ENCODE peak calls at places on chromosomes 2 and 18, in eight cellular contexts. One of them, this sample, is unnamed.

GRCh38 chr18:43882358-43882757 is 605.1 kb upstream of the SYT4 start:
- DNase-seq in left ventricle myocardium inferior: peak; percentile 24
- DNase-seq in neural progenitor cell: no peak
- DNase-seq in stomach: no peak
- DNase-seq in lower lobe of right lung: no peak
- DNase-seq in K562: no peak
- DNase-seq in right cardiac atrium: peak; percentile 63
- DNase-seq in aorta: peak; percentile 34
- DNase-seq in this sample: no peak

GRCh38 chr2:232973796-232974195 is 39.3 kb downstream of the NGEF start:
- DNase-seq in left ventricle myocardium inferior: no peak
- DNase-seq in neural progenitor cell: no peak
- DNase-seq in stomach: no peak
- DNase-seq in lower lobe of right lung: no peak
- DNase-seq in K562: no peak
- DNase-seq in right cardiac atrium: no peak
- DNase-seq in aorta: no peak
- DNase-seq in this sample: no peak

GRCh38 chr2:124323321-124323720 is 298.2 kb downstream of the CNTNAP5 start:
- DNase-seq in left ventricle myocardium inferior: no peak
- DNase-seq in neural progenitor cell: no peak
- DNase-seq in stomach: no peak
- DNase-seq in lower lobe of right lung: no peak
- DNase-seq in K562: no peak
- DNase-seq in right cardiac atrium: no peak
- DNase-seq in aorta: no peak
- DNase-seq in this sample: no peak

GRCh38 chr18:53918091-53918490 is 306.4 kb downstream of the MBD2 start:
- DNase-seq in left ventricle myocardium inferior: no peak
- DNase-seq in neural progenitor cell: no peak
- DNase-seq in stomach: no peak
- DNase-seq in lower lobe of right lung: no peak
- DNase-seq in K562: no peak
- DNase-seq in right cardiac atrium: no peak
- DNase-seq in aorta: no peak
- DNase-seq in this sample: no peak

GRCh38 chr2:225735844-225736243 is 336.3 kb downstream of the NYAP2 start:
- DNase-seq in left ventricle myocardium inferior: no peak
- DNase-seq in neural progenitor cell: no peak
- DNase-seq in stomach: no peak
- DNase-seq in lower lobe of right lung: no peak
- DNase-seq in K562: no peak
- DNase-seq in right cardiac atrium: no peak
- DNase-seq in aorta: no peak
- DNase-seq in this sample: no peak

GRCh38 chr2:128261245-128262128 is 57.2 kb downstream of the HS6ST1 start:
- DNase-seq in left ventricle myocardium inferior: no peak
- DNase-seq in neural progenitor cell: peak; percentile 27
- DNase-seq in stomach: no peak
- DNase-seq in lower lobe of right lung: no peak
- DNase-seq in K562: no peak
- DNase-seq in right cardiac atrium: peak; percentile 54
- DNase-seq in aorta: no peak
- DNase-seq in this sample: no peak

GRCh38 chr2:88669371-88670214 is 21.9 kb upstream of the RPIA start:
- DNase-seq in left ventricle myocardium inferior: no peak
- DNase-seq in neural progenitor cell: peak; percentile 52
- DNase-seq in stomach: peak; percentile 33
- DNase-seq in lower lobe of right lung: no peak
- DNase-seq in K562: peak; percentile 48
- DNase-seq in right cardiac atrium: no peak
- DNase-seq in aorta: no peak
- DNase-seq in this sample: no peak

GRCh38 chr2:165793161-165793778 is 777 bp downstream of the GALNT3 start:
- DNase-seq in left ventricle myocardium inferior: no peak
- DNase-seq in neural progenitor cell: peak; percentile 51
- DNase-seq in stomach: peak; percentile 74
- DNase-seq in lower lobe of right lung: peak; percentile 52
- DNase-seq in K562: no peak
- DNase-seq in right cardiac atrium: no peak
- DNase-seq in aorta: peak; percentile 50
- DNase-seq in this sample: no peak

GRCh38 chr2:62340981-62341624 is 145.2 kb downstream of the B3GNT2 start:
- DNase-seq in left ventricle myocardium inferior: peak; percentile 43
- DNase-seq in neural progenitor cell: no peak
- DNase-seq in stomach: peak; percentile 29
- DNase-seq in lower lobe of right lung: no peak
- DNase-seq in K562: peak; percentile 47
- DNase-seq in right cardiac atrium: no peak
- DNase-seq in aorta: peak; percentile 50
- DNase-seq in this sample: no peak

GRCh38 chr2:236969767-236970655 is 115.7 kb upstream of the COPS8 start:
- DNase-seq in left ventricle myocardium inferior: no peak
- DNase-seq in neural progenitor cell: no peak
- DNase-seq in stomach: peak; percentile 25
- DNase-seq in lower lobe of right lung: no peak
- DNase-seq in K562: no peak
- DNase-seq in right cardiac atrium: no peak
- DNase-seq in aorta: no peak
- DNase-seq in this sample: peak; percentile 27

GRCh38 chr18:28457784-28458183 is 280.9 kb upstream of the CDH2 start:
- DNase-seq in left ventricle myocardium inferior: no peak
- DNase-seq in neural progenitor cell: no peak
- DNase-seq in stomach: no peak
- DNase-seq in lower lobe of right lung: no peak
- DNase-seq in K562: no peak
- DNase-seq in right cardiac atrium: no peak
- DNase-seq in aorta: no peak
- DNase-seq in this sample: no peak

GRCh38 chr2:225468131-225468530 is 68.6 kb downstream of the NYAP2 start:
- DNase-seq in left ventricle myocardium inferior: no peak
- DNase-seq in neural progenitor cell: no peak
- DNase-seq in stomach: no peak
- DNase-seq in lower lobe of right lung: no peak
- DNase-seq in K562: no peak
- DNase-seq in right cardiac atrium: no peak
- DNase-seq in aorta: no peak
- DNase-seq in this sample: no peak

GRCh38 chr2:28094794-28095193 is 204.3 kb downstream of the BABAM2 start:
- DNase-seq in left ventricle myocardium inferior: no peak
- DNase-seq in neural progenitor cell: no peak
- DNase-seq in stomach: no peak
- DNase-seq in lower lobe of right lung: no peak
- DNase-seq in K562: no peak
- DNase-seq in right cardiac atrium: no peak
- DNase-seq in aorta: no peak
- DNase-seq in this sample: no peak

GRCh38 chr2:168798076-168798887 is 4.2 kb upstream of the NOSTRIN start:
- DNase-seq in left ventricle myocardium inferior: peak; percentile 33
- DNase-seq in neural progenitor cell: peak; percentile 56
- DNase-seq in stomach: no peak
- DNase-seq in lower lobe of right lung: no peak
- DNase-seq in K562: peak; percentile 80
- DNase-seq in right cardiac atrium: peak; percentile 50
- DNase-seq in aorta: no peak
- DNase-seq in this sample: no peak

GRCh38 chr2:114022360-114023085 is 132.6 kb downstream of the ACTR3 start:
- DNase-seq in left ventricle myocardium inferior: no peak
- DNase-seq in neural progenitor cell: no peak
- DNase-seq in stomach: no peak
- DNase-seq in lower lobe of right lung: no peak
- DNase-seq in K562: no peak
- DNase-seq in right cardiac atrium: no peak
- DNase-seq in aorta: no peak
- DNase-seq in this sample: no peak

DNA sequence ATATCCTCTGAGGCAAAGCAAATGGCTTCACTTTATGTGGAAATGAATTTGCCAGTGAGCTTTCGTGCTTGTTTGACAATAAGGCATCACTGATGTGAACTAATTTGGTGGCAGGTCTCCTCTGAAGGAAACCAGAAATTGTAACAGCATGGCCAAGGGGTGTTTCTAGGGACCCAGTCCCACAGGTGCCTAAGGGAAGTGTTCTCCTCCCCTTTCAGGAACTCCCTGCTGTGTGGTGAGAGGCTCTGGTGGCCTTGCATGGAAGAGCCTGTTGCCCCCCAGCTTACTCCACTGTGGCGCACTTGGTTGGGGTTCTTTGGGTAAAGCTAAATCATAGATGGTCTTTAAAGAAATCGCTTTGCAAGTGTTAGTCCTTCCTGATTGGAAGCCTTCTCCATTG is 20.4 kb downstream of the RAB12 start:
- DNase-seq in left ventricle myocardium inferior: no peak
- DNase-seq in neural progenitor cell: no peak
- DNase-seq in stomach: no peak
- DNase-seq in lower lobe of right lung: no peak
- DNase-seq in K562: no peak
- DNase-seq in right cardiac atrium: no peak
- DNase-seq in aorta: no peak
- DNase-seq in this sample: no peak
- H3K4me1 ChIP-seq in left ventricle myocardium inferior: peaks cover 79% of the 10 kb centered on the region
- H3K4me1 ChIP-seq in neural progenitor cell: no peaks in the 10 kb centered on the region
- H3K4me1 ChIP-seq in stomach: no peaks in the 10 kb centered on the region
- H3K4me1 ChIP-seq in lower lobe of right lung: peaks cover 2% of the 10 kb centered on the region
- H3K4me1 ChIP-seq in K562: no peaks in the 10 kb centered on the region
- H3K4me1 ChIP-seq in right cardiac atrium: no peaks in the 10 kb centered on the region
- H3K4me1 ChIP-seq in aorta: no peaks in the 10 kb centered on the region
- H3K4me1 ChIP-seq in this sample: no peaks in the 10 kb centered on the region

DNA sequence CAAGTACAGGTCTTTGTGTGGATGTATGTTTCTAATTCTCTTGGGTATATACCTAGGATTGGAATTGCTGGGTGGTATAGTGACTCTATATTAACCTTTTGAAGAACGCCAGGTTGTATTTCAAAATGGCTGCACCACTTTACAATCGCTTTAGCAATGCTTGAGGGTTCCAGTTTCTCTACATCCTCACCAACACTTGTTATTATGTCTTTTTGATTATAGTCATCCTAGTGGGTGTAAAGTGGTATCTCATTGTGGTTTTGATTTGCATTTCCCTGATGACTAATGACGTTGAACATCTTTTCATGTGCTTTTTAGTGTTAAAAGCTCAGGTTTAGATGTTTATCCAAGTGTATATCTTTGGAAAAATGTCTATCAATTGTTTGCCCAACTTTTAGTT is 39.5 kb downstream of the CTIF start:
- DNase-seq in left ventricle myocardium inferior: no peak
- DNase-seq in neural progenitor cell: no peak
- DNase-seq in stomach: no peak
- DNase-seq in lower lobe of right lung: no peak
- DNase-seq in K562: no peak
- DNase-seq in right cardiac atrium: no peak
- DNase-seq in aorta: no peak
- DNase-seq in this sample: no peak
- H3K4me3 ChIP-seq in left ventricle myocardium inferior: no peak overlapping the region
- H3K4me3 ChIP-seq in neural progenitor cell: no peak overlapping the region
- H3K4me3 ChIP-seq in stomach: no peak overlapping the region
- H3K4me3 ChIP-seq in lower lobe of right lung: no peak overlapping the region
- H3K4me3 ChIP-seq in K562: no peak overlapping the region
- H3K4me3 ChIP-seq in right cardiac atrium: no peak overlapping the region
- H3K4me3 ChIP-seq in aorta: no peak overlapping the region
- H3K4me3 ChIP-seq in this sample: no peak overlapping the region

GRCh38 chr2:105857076-105857740 is 112.5 kb downstream of the NCK2 start:
- DNase-seq in left ventricle myocardium inferior: no peak
- DNase-seq in neural progenitor cell: no peak
- DNase-seq in stomach: no peak
- DNase-seq in lower lobe of right lung: no peak
- DNase-seq in K562: no peak
- DNase-seq in right cardiac atrium: no peak
- DNase-seq in aorta: no peak
- DNase-seq in this sample: no peak
- H3K27ac ChIP-seq in left ventricle myocardium inferior: no peak overlapping the region
- H3K27ac ChIP-seq in neural progenitor cell: no peak overlapping the region
- H3K27ac ChIP-seq in stomach: peak overlapping the region; percentile 11
- H3K27ac ChIP-seq in lower lobe of right lung: no peak overlapping the region
- H3K27ac ChIP-seq in K562: no peak overlapping the region
- H3K27ac ChIP-seq in right cardiac atrium: no peak overlapping the region
- H3K27ac ChIP-seq in aorta: no peak overlapping the region
- H3K27ac ChIP-seq in this sample: peak overlapping the region; percentile 66

GRCh38 chr2:40344364-40344763 is 107.5 kb downstream of the SLC8A1 start:
- DNase-seq in left ventricle myocardium inferior: no peak
- DNase-seq in neural progenitor cell: no peak
- DNase-seq in stomach: no peak
- DNase-seq in lower lobe of right lung: no peak
- DNase-seq in K562: no peak
- DNase-seq in right cardiac atrium: no peak
- DNase-seq in aorta: no peak
- DNase-seq in this sample: no peak
- H3K4me1 ChIP-seq in left ventricle myocardium inferior: peaks cover 98% of the 10 kb centered on the region
- H3K4me1 ChIP-seq in neural progenitor cell: no peaks in the 10 kb centered on the region
- H3K4me1 ChIP-seq in stomach: no peaks in the 10 kb centered on the region
- H3K4me1 ChIP-seq in lower lobe of right lung: no peaks in the 10 kb centered on the region
- H3K4me1 ChIP-seq in K562: no peaks in the 10 kb centered on the region
- H3K4me1 ChIP-seq in right cardiac atrium: peaks cover 8% of the 10 kb centered on the region
- H3K4me1 ChIP-seq in aorta: peaks cover 4% of the 10 kb centered on the region
- H3K4me1 ChIP-seq in this sample: no peaks in the 10 kb centered on the region

GRCh38 chr2:160736629-160737028 is 243.0 kb upstream of the RBMS1 start:
- DNase-seq in left ventricle myocardium inferior: no peak
- DNase-seq in neural progenitor cell: no peak
- DNase-seq in stomach: no peak
- DNase-seq in lower lobe of right lung: no peak
- DNase-seq in K562: no peak
- DNase-seq in right cardiac atrium: no peak
- DNase-seq in aorta: no peak
- DNase-seq in this sample: no peak
- H3K4me3 ChIP-seq in left ventricle myocardium inferior: no peak overlapping the region
- H3K4me3 ChIP-seq in neural progenitor cell: no peak overlapping the region
- H3K4me3 ChIP-seq in stomach: no peak overlapping the region
- H3K4me3 ChIP-seq in lower lobe of right lung: no peak overlapping the region
- H3K4me3 ChIP-seq in K562: no peak overlapping the region
- H3K4me3 ChIP-seq in right cardiac atrium: no peak overlapping the region
- H3K4me3 ChIP-seq in aorta: no peak overlapping the region
- H3K4me3 ChIP-seq in this sample: no peak overlapping the region

GRCh38 chr2:42568431-42569115 is at the start of gene MTA3:
- DNase-seq in left ventricle myocardium inferior: peak; percentile 74
- DNase-seq in neural progenitor cell: peak; percentile 86
- DNase-seq in stomach: peak; percentile 71
- DNase-seq in lower lobe of right lung: peak; percentile 73
- DNase-seq in K562: peak; percentile 73
- DNase-seq in right cardiac atrium: peak; percentile 88
- DNase-seq in aorta: peak; percentile 75
- DNase-seq in this sample: peak; percentile 62
- H3K27ac ChIP-seq in left ventricle myocardium inferior: peak within 1 kb of the TSS; percentile 89
- H3K27ac ChIP-seq in neural progenitor cell: peak within 1 kb of the TSS; percentile 83
- H3K27ac ChIP-seq in stomach: peak within 1 kb of the TSS; percentile 97
- H3K27ac ChIP-seq in lower lobe of right lung: peak within 1 kb of the TSS; percentile 84
- H3K27ac ChIP-seq in K562: peak within 1 kb of the TSS; percentile 72
- H3K27ac ChIP-seq in right cardiac atrium: peak within 1 kb of the TSS; percentile 91
- H3K27ac ChIP-seq in aorta: peak within 1 kb of the TSS; percentile 16
- H3K27ac ChIP-seq in this sample: peak within 1 kb of the TSS; percentile 74

This sample was measured in naive thymus-derived CD4-positive, alpha-beta T cell.